ENCODE peak calls at places on chromosome 14, in seven cellular contexts. Z, V, M, H, J, W and T are unnamed samples.

GRCh38 chr14:94823556-94824341 is 53.8 kb upstream of the GSC start:
- DNase-seq in Z (peak; percentile 19), V (no peak), M (peak; percentile 0), H (no peak), J (no peak), W (no peak), T (peak; percentile 6)

GRCh38 chr14:74647834-74648361 is 35.9 kb upstream of the LTBP2 start:
- DNase-seq in Z (no peak), V (no peak), M (no peak), H (no peak), J (no peak), W (no peak), T (peak; percentile 73)

GRCh38 chr14:75068294-75069020 is 984 bp upstream of the ZC2HC1C start:
- DNase-seq in Z (no peak), V (no peak), M (no peak), H (no peak), J (no peak), W (no peak), T (no peak)

GRCh38 chr14:104080557-104081492 is 4.7 kb upstream of the ASPG start:
- DNase-seq in Z (no peak), V (no peak), M (no peak), H (no peak), J (no peak), W (no peak), T (no peak)

GRCh38 chr14:81222694-81223093 is 1.9 kb upstream of the GTF2A1 start:
- DNase-seq in Z (no peak), V (no peak), M (no peak), H (no peak), J (no peak), W (no peak), T (no peak)

GRCh38 chr14:100098171-100098570 is 32.9 kb downstream of the EVL start:
- DNase-seq in Z (no peak), V (no peak), M (no peak), H (no peak), J (no peak), W (no peak), T (no peak)

GRCh38 chr14:60862283-60862682 is 118.6 kb downstream of the TRMT5 start:
- DNase-seq in Z (peak; percentile 1), V (no peak), M (peak; percentile 60), H (peak; percentile 68), J (no peak), W (no peak), T (peak; percentile 61)

GRCh38 chr14:64823305-64823985 is 56.3 kb downstream of the SPTB start:
- DNase-seq in Z (peak; percentile 70), V (no peak), M (peak; percentile 71), H (peak; percentile 50), J (peak; percentile 80), W (peak; percentile 60), T (peak; percentile 43)

GRCh38 chr14:74278080-74278479 is 24.7 kb downstream of the ABCD4 start:
- DNase-seq in Z (no peak), V (no peak), M (no peak), H (no peak), J (no peak), W (no peak), T (no peak)

GRCh38 chr14:100135784-100136183 is 23.7 kb downstream of the DEGS2 start:
- DNase-seq in Z (no peak), V (no peak), M (no peak), H (no peak), J (no peak), W (no peak), T (no peak)

DNA sequence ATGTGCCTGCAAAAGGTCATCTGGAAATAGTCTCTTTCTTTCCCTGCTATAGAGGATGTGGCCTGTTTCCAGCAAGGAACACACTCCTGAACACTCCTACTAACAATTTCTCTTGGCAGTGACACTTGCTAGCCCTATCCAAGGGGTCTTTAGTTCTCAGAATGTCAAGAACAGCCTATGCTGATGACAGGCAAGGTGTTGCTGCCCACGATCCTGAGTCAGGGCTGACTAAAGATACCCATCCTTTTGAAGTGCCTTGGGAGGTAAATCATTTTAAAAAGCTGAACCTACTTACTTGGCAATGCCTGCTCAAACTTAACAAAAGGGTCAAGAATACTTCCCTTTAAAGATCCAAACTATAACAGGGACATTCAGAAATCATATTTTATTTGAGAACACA is 1146.4 kb downstream of the VRK1 start:
- DNase-seq in Z (no peak), V (no peak), M (no peak), H (no peak), J (no peak), W (no peak), T (no peak)
- TF ChIP-seq CTCF in Z (no peak), V (no peak), M (no peak), H (no peak), J (no peak), W (no peak), T (no peak)

GRCh38 chr14:93184391-93185332 is at the start of the genes LYSET and MOAP1:
- DNase-seq in Z (peak; percentile 84), V (no peak), M (peak; percentile 82), H (peak; percentile 68), J (peak; percentile 88), W (peak; percentile 93), T (peak; percentile 69)

GRCh38 chr14:93186461-93186860 is 1.3 kb downstream of the LYSET start:
- DNase-seq in Z (no peak), V (no peak), M (no peak), H (no peak), J (no peak), W (no peak), T (peak; percentile 23)

GRCh38 chr14:93185333-93185688 is 194 bp downstream of the LYSET start:
- DNase-seq in Z (no peak), V (no peak), M (no peak), H (no peak), J (no peak), W (no peak), T (no peak)

GRCh38 chr14:93183596-93184317 is 940 bp downstream of the MOAP1 start:
- DNase-seq in Z (no peak), V (no peak), M (no peak), H (no peak), J (no peak), W (peak; percentile 20), T (no peak)

GRCh38 chr14:93186961-93187360 is 1.8 kb downstream of the LYSET start:
- DNase-seq in Z (no peak), V (no peak), M (no peak), H (no peak), J (no peak), W (no peak), T (peak; percentile 68)
- H3K4me3 ChIP-seq in Z (no peak overlapping the region), V (no peak overlapping the region), M (no peak overlapping the region), H (no peak overlapping the region), J (no peak overlapping the region), W (no peak overlapping the region), T (no peak overlapping the region)

GRCh38 chr14:29529418-29529817 is 398.2 kb downstream of the PRKD1 start:
- DNase-seq in Z (no peak), V (no peak), M (peak; percentile 17), H (no peak), J (no peak), W (no peak), T (no peak)
- TF ChIP-seq CTCF in Z (peak; percentile 40), V (peak; percentile 46), M (peak; percentile 47), H (no peak), J (no peak), W (peak; percentile 63), T (peak; percentile 15)

GRCh38 chr14:37894463-37894862 is 299.0 kb downstream of the TTC6 start:
- DNase-seq in Z (no peak), V (no peak), M (no peak), H (no peak), J (no peak), W (no peak), T (no peak)
- H3K4me3 ChIP-seq in Z (no peak overlapping the region), V (no peak overlapping the region), M (no peak overlapping the region), H (no peak overlapping the region), J (no peak overlapping the region), W (no peak overlapping the region), T (no peak overlapping the region)

GRCh38 chr14:89690139-89690538 is 264.4 kb downstream of the EFCAB11 start:
- DNase-seq in Z (no peak), V (no peak), M (no peak), H (no peak), J (no peak), W (no peak), T (peak; percentile 30)

GRCh38 chr14:89684139-89684538 is 267.1 kb upstream of the FOXN3 start:
- DNase-seq in Z (no peak), V (no peak), M (no peak), H (no peak), J (no peak), W (peak; percentile 27), T (no peak)

DNA sequence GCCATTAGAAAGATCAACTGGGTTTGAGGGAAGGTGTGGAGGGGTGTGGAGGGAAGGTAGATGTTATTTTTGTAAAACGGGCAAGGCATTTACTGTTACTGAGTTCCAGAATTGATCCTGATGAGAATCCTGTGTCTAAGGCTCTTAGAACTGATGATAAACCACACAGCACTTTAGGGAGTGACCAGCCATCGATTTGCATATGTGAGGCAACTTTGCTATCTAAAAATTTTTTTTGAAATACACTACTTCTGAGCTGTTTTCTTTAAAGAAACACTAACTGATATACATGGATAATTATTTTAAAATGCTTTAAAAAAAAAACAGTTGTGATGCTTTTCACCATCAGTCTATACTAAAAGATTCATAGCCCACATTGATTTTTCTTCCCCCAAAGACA is 266.0 kb downstream of the EFCAB11 start:
- DNase-seq in Z (no peak), V (no peak), M (peak; percentile 21), H (no peak), J (no peak), W (no peak), T (no peak)
- TF ChIP-seq CTCF in Z (no peak), V (no peak), M (no peak), H (no peak), J (no peak), W (no peak), T (no peak)